ENCODE peak calls at places on chromosomes 1 and 21, in five cellular contexts. H is GM12865, Y is H1, U is GM06990, L is transverse colon. E is an unnamed sample.

GRCh38 chr1:38558476-38559179 is 300.9 kb downstream of the RRAGC start:
- DNase-seq in L (no peak), H (peak), U (no peak), Y (peak), E (no peak)

GRCh38 chr21:36630485-36631206 is 68.3 kb upstream of the SIM2 start:
- DNase-seq in Y (peak), U (peak), H (peak), L (peak), E (no peak)

GRCh38 chr21:46605759-46606426 is 1.0 kb upstream of the S100B start:
- DNase-seq in H (peak), Y (no peak), L (peak), U (peak), E (no peak)

GRCh38 chr1:150234647-150235435 is 1.1 kb downstream of the ANP32E start:
- DNase-seq in H (peak), U (peak), Y (peak), L (peak), E (no peak)

GRCh38 chr21:46664316-46664995 is 29.0 kb downstream of the PRMT2 start:
- DNase-seq in L (no peak), H (no peak), U (no peak), Y (no peak), E (no peak)

GRCh38 chr21:16187603-16188002 is 457.8 kb downstream of the USP25 start:
- DNase-seq in L (no peak), Y (no peak), H (no peak), U (no peak), E (no peak)

GRCh38 chr1:56576880-56577858 is 2.2 kb downstream of the PLPP3 start:
- DNase-seq in L (no peak), U (no peak), H (no peak), Y (no peak), E (no peak)

GRCh38 chr21:20311388-20311787 is 686.8 kb upstream of the NCAM2 start:
- DNase-seq in Y (no peak), H (no peak), U (no peak), L (no peak), E (no peak)

GRCh38 chr1:179831225-179831624 is 46.4 kb downstream of the TOR1AIP2 start:
- DNase-seq in Y (no peak), H (no peak), U (no peak), L (no peak), E (no peak)

GRCh38 chr21:34812510-34813265 is 143.9 kb downstream of the CLIC6 start:
- DNase-seq in L (no peak), U (no peak), Y (no peak), H (no peak), E (no peak)

GRCh38 chr21:28959367-28960099 is 33.1 kb downstream of the LTN1 start:
- DNase-seq in Y (no peak), U (no peak), H (no peak), L (no peak), E (no peak)

DNA sequence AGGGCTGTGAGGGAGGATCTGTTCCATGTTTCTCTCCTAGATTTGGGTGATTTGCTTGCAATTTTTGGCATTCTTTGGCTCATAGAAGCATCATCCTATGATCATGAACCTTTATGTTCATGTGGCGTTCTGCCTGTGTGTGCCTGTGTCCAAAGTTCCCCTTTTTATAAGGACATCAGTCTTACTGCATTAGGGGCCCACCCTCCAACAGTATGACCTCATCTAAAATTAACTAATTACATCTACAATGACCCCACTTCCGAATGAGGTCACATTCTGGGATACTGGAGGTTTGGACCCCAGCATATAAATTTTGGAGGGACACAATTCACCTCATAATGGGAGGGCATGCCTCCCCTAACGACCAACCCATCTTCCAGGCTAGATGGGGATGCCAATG is 12.8 kb upstream of the CAMK1G start:
- DNase-seq in H (no peak), U (no peak), L (no peak), Y (no peak), E (no peak)
- H3K4me3 ChIP-seq in H (no peak), U (no peak), L (no peak), Y (no peak), E (no peak)

GRCh38 chr21:45270306-45270821 is 17.3 kb downstream of the POFUT2 start:
- DNase-seq in Y (no peak), H (no peak), L (peak), U (no peak), E (no peak)
- TF ChIP-seq CTCF in Y (peak), H (no peak), L (no peak), U (no peak), E (peak)

GRCh38 chr1:47844556-47844950 is 152.6 kb downstream of the TRABD2B start:
- DNase-seq in U (no peak), L (no peak), H (no peak), Y (no peak), E (no peak)

GRCh38 chr1:47849611-47850261 is 147.4 kb downstream of the TRABD2B start:
- DNase-seq in L (no peak), U (no peak), Y (no peak), H (no peak), E (no peak)

GRCh38 chr1:47843781-47844555 is 153.2 kb downstream of the TRABD2B start:
- DNase-seq in H (no peak), L (no peak), Y (no peak), U (no peak), E (no peak)

GRCh38 chr1:47848985-47849610 is 148.1 kb downstream of the TRABD2B start:
- DNase-seq in U (no peak), H (no peak), L (no peak), Y (no peak), E (no peak)

DNA sequence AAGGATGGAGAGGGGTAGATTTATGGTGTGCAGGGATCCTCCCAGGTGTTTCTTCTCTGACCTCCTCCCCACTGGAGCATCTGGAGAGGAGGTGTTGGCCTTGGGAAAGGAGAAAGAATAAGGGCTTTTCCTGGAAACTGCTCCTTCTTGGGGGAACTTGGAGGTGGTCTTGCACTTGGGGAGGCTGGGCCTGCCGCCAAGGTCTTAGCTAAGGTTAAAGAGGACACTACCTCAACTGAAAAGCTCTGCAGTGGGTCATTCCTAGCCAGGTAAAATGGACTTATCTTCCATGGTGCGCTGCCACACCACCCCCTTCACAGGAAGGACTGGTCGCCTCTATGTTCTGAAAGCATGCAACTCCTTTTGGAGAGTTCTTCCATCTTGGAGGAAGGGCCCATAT is 150.2 kb downstream of the TRABD2B start:
- DNase-seq in L (no peak), U (no peak), H (no peak), Y (no peak), E (no peak)
- H3K4me3 ChIP-seq in L (no peak), U (no peak), H (no peak), Y (no peak), E (no peak)

GRCh38 chr1:53075761-53076163 is 13.7 kb downstream of the PODN start:
- DNase-seq in U (no peak), L (peak), Y (no peak), H (no peak), E (no peak)
- TF ChIP-seq CTCF in U (no peak), L (no peak), Y (no peak), H (no peak), E (no peak)

E was measured in LNCaP clone FGC.